ENCODE peak calls at places on chromosomes 16 and 17, in ten cellular contexts. J is pancreas, O is neural progenitor cell, K is AG04449, Y is skeletal muscle cell, V is A673, I is endodermal cell, G is stomach, T is cardiac fibroblast, R is cardiac muscle cell. P is an unnamed sample.
A peak's percentile ranks its signal among the peaks of the same experiment; 100 is the strongest.

GRCh38 chr17:76826290-76827138 is 41.7 kb upstream of the MGAT5B start:
- DNase-seq in J (no peak), O (no peak), K (no peak), Y (no peak), V (peak; percentile 44), I (no peak), G (no peak), T (no peak), R (no peak), P (no peak)

GRCh38 chr16:17921357-17921978 is 415.1 kb downstream of the NPIPA8 start:
- DNase-seq in J (peak; percentile 17), O (peak; percentile 40), K (no peak), Y (no peak), V (peak; percentile 31), I (peak; percentile 81), G (no peak), T (peak; percentile 14), R (no peak), P (peak; percentile 53)

GRCh38 chr16:23597003-23597756 is 1.1 kb upstream of the NDUFAB1 start:
- DNase-seq in J (no peak), O (peak; percentile 78), K (no peak), Y (no peak), V (peak; percentile 70), I (peak; percentile 86), G (no peak), T (no peak), R (peak; percentile 14), P (peak; percentile 14)

GRCh38 chr16:86201746-86202145 is 302.8 kb downstream of the IRF8 start:
- DNase-seq in J (no peak), O (no peak), K (no peak), Y (no peak), V (no peak), I (no peak), G (no peak), T (no peak), R (no peak), P (no peak)

GRCh38 chr16:47134550-47134949 is 9.2 kb downstream of the NETO2 start:
- DNase-seq in J (no peak), O (no peak), K (no peak), Y (no peak), V (no peak), I (no peak), G (no peak), T (no peak), R (no peak), P (no peak)

GRCh38 chr16:66979011-66979717 is 9.2 kb upstream of the CES4A start:
- DNase-seq in J (no peak), O (no peak), K (no peak), Y (no peak), V (peak; percentile 74), I (no peak), G (no peak), T (no peak), R (peak; percentile 37), P (peak; percentile 62)

GRCh38 chr17:82901836-82902235 is 62.0 kb upstream of the ZNF750 start:
- DNase-seq in J (no peak), O (no peak), K (no peak), Y (no peak), V (no peak), I (no peak), G (no peak), T (no peak), R (no peak), P (no peak)

GRCh38 chr16:1105888-1106620 is 10.0 kb upstream of the C1QTNF8 start:
- DNase-seq in J (peak; percentile 81), O (peak; percentile 91), K (no peak), Y (no peak), V (peak; percentile 83), I (peak; percentile 92), G (peak; percentile 73), T (peak; percentile 57), R (peak; percentile 61), P (peak; percentile 71)

GRCh38 chr16:14182999-14183398 is 111.9 kb downstream of the MRTFB start:
- DNase-seq in J (no peak), O (no peak), K (no peak), Y (no peak), V (no peak), I (no peak), G (no peak), T (no peak), R (no peak), P (no peak)

GRCh38 chr16:14181371-14182050 is 110.4 kb downstream of the MRTFB start:
- DNase-seq in J (no peak), O (no peak), K (peak; percentile 81), Y (peak; percentile 77), V (peak; percentile 76), I (no peak), G (no peak), T (peak; percentile 93), R (peak; percentile 83), P (no peak)

GRCh38 chr16:14187517-14188338 is 116.6 kb downstream of the MRTFB start:
- DNase-seq in J (no peak), O (no peak), K (no peak), Y (no peak), V (no peak), I (no peak), G (no peak), T (peak; percentile 52), R (no peak), P (no peak)

GRCh38 chr16:14186954-14187306 is 115.8 kb downstream of the MRTFB start:
- DNase-seq in J (no peak), O (no peak), K (no peak), Y (no peak), V (no peak), I (no peak), G (no peak), T (peak; percentile 45), R (no peak), P (no peak)

DNA sequence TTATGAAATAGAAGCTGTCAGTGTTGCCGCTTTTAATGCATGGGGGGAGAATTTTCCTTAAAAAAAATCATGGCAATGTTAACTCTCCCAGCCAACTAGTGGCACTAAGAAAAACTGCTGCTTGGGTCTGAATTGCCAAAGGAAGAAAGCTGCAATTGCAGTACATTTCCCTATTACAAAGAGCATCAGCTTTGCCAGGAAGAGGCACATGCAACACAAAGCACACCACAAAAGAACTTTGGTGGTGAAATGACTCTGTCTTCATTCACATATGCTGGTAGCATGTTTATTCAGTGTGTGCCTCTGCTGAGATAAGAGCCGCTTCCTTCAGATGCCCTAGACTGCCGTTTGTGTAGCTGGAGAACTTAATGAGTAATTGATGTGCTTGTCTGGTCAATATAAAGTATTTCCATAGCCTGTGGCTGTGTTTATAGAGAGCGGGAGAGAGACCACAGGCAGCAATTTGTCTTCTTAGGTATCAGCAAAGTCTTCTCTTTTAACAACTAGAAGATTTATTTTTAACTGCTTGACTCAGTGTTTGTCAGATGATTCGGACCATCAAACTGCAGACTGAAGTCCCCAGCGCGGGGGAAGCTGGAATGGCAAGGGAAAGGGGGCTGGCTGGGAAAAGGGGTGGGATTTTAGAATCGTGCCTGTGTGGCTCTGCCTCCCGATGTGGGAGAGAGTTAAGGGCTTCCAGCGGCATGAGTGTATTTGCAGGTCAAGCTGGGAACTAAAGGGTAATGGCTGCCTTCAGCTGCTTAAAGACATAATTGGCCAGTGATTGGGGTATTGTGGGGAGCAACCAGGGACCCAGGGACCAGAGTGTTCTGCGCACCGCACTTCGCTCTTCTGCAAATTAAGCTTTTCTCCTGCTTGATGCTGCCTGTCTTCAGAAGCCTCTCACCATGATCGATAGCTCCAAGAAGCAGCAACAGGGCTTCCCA is 115.2 kb downstream of the MRTFB start:
- DNase-seq in J (no peak), O (peak; percentile 74), K (no peak), Y (peak; percentile 72), V (peak; percentile 25), I (peak; percentile 73), G (no peak), T (peak; percentile 87), R (peak; percentile 85), P (peak; percentile 70)
- H3K4me3 ChIP-seq in J (peak overlapping the region; percentile 13), O (peak overlapping the region; percentile 26), K (peak overlapping the region; percentile 58), Y (peak overlapping the region; percentile 51), V (no peak overlapping the region), I (peak overlapping the region; percentile 35), G (peak overlapping the region; percentile 31), T (peak overlapping the region; percentile 52), R (peak overlapping the region; percentile 30), P (peak overlapping the region; percentile 8)

GRCh38 chr17:40448213-40448638 is 5.0 kb downstream of the IGFBP4 start:
- DNase-seq in J (no peak), O (no peak), K (no peak), Y (no peak), V (no peak), I (no peak), G (no peak), T (peak; percentile 34), R (peak; percentile 55), P (no peak)

GRCh38 chr17:40443196-40443987 is at the start of gene IGFBP4:
- DNase-seq in J (peak; percentile 68), O (peak; percentile 94), K (no peak), Y (no peak), V (peak; percentile 63), I (peak; percentile 95), G (peak; percentile 77), T (peak; percentile 70), R (peak; percentile 86), P (peak; percentile 81)

GRCh38 chr17:40447148-40447644 is 3.9 kb downstream of the IGFBP4 start:
- DNase-seq in J (no peak), O (no peak), K (no peak), Y (no peak), V (no peak), I (no peak), G (no peak), T (peak; percentile 26), R (peak; percentile 37), P (no peak)

GRCh38 chr17:40443988-40444899 is 994 bp downstream of the IGFBP4 start:
- DNase-seq in J (no peak), O (no peak), K (no peak), Y (no peak), V (no peak), I (peak; percentile 76), G (no peak), T (peak; percentile 49), R (peak; percentile 48), P (no peak)

GRCh38 chr17:40445769-40446468 is 2.7 kb downstream of the IGFBP4 start:
- DNase-seq in J (no peak), O (no peak), K (no peak), Y (no peak), V (no peak), I (no peak), G (no peak), T (peak; percentile 39), R (peak; percentile 47), P (no peak)
- H3K4me3 ChIP-seq in J (peak overlapping the region; percentile 52), O (no peak overlapping the region), K (peak overlapping the region; percentile 99), Y (peak overlapping the region; percentile 99), V (no peak overlapping the region), I (no peak overlapping the region), G (peak overlapping the region; percentile 68), T (peak overlapping the region; percentile 98), R (no peak overlapping the region), P (no peak overlapping the region)

GRCh38 chr17:3740611-3741073 is 16.9 kb downstream of the HASPIN start:
- DNase-seq in J (no peak), O (no peak), K (no peak), Y (no peak), V (no peak), I (peak; percentile 70), G (no peak), T (no peak), R (no peak), P (no peak)
- H3K4me3 ChIP-seq in J (no peak overlapping the region), O (no peak overlapping the region), K (no peak overlapping the region), Y (no peak overlapping the region), V (no peak overlapping the region), I (no peak overlapping the region), G (no peak overlapping the region), T (no peak overlapping the region), R (no peak overlapping the region), P (no peak overlapping the region)

GRCh38 chr17:35790826-35791225 is 4.6 kb downstream of the MMP28 start:
- DNase-seq in J (no peak), O (no peak), K (no peak), Y (no peak), V (no peak), I (peak; percentile 19), G (no peak), T (peak; percentile 26), R (no peak), P (no peak)

GRCh38 chr17:35795871-35796265 is 427 bp upstream of the MMP28 start:
- DNase-seq in J (no peak), O (no peak), K (no peak), Y (no peak), V (no peak), I (no peak), G (no peak), T (no peak), R (no peak), P (no peak)

GRCh38 chr17:35795007-35795870 is at the start of gene MMP28:
- DNase-seq in J (no peak), O (peak; percentile 78), K (no peak), Y (no peak), V (no peak), I (peak; percentile 87), G (peak; percentile 64), T (peak; percentile 13), R (peak; percentile 35), P (no peak)

GRCh38 chr17:35791681-35792350 is 3.6 kb downstream of the MMP28 start:
- DNase-seq in J (no peak), O (no peak), K (no peak), Y (no peak), V (no peak), I (peak; percentile 39), G (no peak), T (no peak), R (no peak), P (no peak)

DNA sequence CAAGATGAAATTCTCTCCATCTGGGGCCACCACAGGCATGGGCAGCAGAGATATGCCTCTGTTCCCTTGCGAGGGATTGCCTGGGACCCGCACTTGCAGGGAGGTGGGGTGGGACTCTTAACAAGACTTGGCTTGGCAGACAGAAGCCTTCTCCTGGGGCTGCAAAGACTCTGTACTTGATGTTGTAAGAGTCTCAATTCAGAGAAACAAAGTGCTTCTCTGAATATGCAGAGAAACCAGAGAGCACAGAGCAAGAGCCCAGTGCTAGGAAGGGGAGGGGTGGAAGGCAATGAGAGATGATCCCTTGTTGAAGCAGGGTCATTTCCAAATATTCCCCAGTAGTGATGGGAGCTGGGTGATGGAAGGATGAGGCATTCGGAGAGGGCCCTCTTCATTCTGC is 2.2 kb downstream of the MMP28 start:
- DNase-seq in J (no peak), O (no peak), K (no peak), Y (no peak), V (no peak), I (peak; percentile 39), G (no peak), T (no peak), R (no peak), P (no peak)
- H3K4me3 ChIP-seq in J (no peak overlapping the region), O (no peak overlapping the region), K (no peak overlapping the region), Y (no peak overlapping the region), V (no peak overlapping the region), I (no peak overlapping the region), G (no peak overlapping the region), T (no peak overlapping the region), R (no peak overlapping the region), P (no peak overlapping the region)

P was measured in SJSA1.